ENCODE peak calls at places on chromosomes 5 and 9, in ten cellular contexts. One of them, this sample, is unnamed.

GRCh38 chr5:41346609-41347008 is 133.3 kb upstream of the C6 start:
- DNase-seq in fibroblast of pulmonary artery: peak; percentile 63
- DNase-seq in transverse colon: no peak
- DNase-seq in lung: no peak
- DNase-seq in Calu3: no peak
- DNase-seq in AG04449: no peak
- DNase-seq in GM23338: no peak
- DNase-seq in MM.1S: no peak
- DNase-seq in CD8-positive, alpha-beta T cell: no peak
- DNase-seq in PC-3: peak; percentile 66
- DNase-seq in this sample: no peak

GRCh38 chr5:138065102-138065501 is 18.7 kb upstream of the WNT8A start:
- DNase-seq in fibroblast of pulmonary artery: no peak
- DNase-seq in transverse colon: no peak
- DNase-seq in lung: no peak
- DNase-seq in Calu3: peak; percentile 40
- DNase-seq in AG04449: no peak
- DNase-seq in GM23338: peak; percentile 77
- DNase-seq in MM.1S: no peak
- DNase-seq in CD8-positive, alpha-beta T cell: no peak
- DNase-seq in PC-3: peak; percentile 3
- DNase-seq in this sample: no peak

GRCh38 chr5:176545737-176546509 is 3.2 kb upstream of the CDHR2 start:
- DNase-seq in fibroblast of pulmonary artery: no peak
- DNase-seq in transverse colon: peak; percentile 89
- DNase-seq in lung: no peak
- DNase-seq in Calu3: peak; percentile 70
- DNase-seq in AG04449: no peak
- DNase-seq in GM23338: no peak
- DNase-seq in MM.1S: no peak
- DNase-seq in CD8-positive, alpha-beta T cell: no peak
- DNase-seq in PC-3: peak; percentile 75
- DNase-seq in this sample: no peak

GRCh38 chr5:73419414-73420390 is 28.9 kb downstream of the FOXD1 start:
- DNase-seq in fibroblast of pulmonary artery: peak; percentile 27
- DNase-seq in transverse colon: no peak
- DNase-seq in lung: no peak
- DNase-seq in Calu3: no peak
- DNase-seq in AG04449: no peak
- DNase-seq in GM23338: peak; percentile 70
- DNase-seq in MM.1S: no peak
- DNase-seq in CD8-positive, alpha-beta T cell: no peak
- DNase-seq in PC-3: no peak
- DNase-seq in this sample: no peak

GRCh38 chr9:114282507-114282906 is 40.4 kb upstream of the ORM1 start:
- DNase-seq in fibroblast of pulmonary artery: no peak
- DNase-seq in transverse colon: no peak
- DNase-seq in lung: no peak
- DNase-seq in Calu3: no peak
- DNase-seq in AG04449: no peak
- DNase-seq in GM23338: no peak
- DNase-seq in MM.1S: peak; percentile 45
- DNase-seq in CD8-positive, alpha-beta T cell: no peak
- DNase-seq in PC-3: no peak
- DNase-seq in this sample: no peak

GRCh38 chr9:4301302-4301701 is 1.4 kb upstream of the GLIS3 start:
- DNase-seq in fibroblast of pulmonary artery: peak; percentile 79
- DNase-seq in transverse colon: no peak
- DNase-seq in lung: no peak
- DNase-seq in Calu3: no peak
- DNase-seq in AG04449: peak; percentile 88
- DNase-seq in GM23338: no peak
- DNase-seq in MM.1S: no peak
- DNase-seq in CD8-positive, alpha-beta T cell: no peak
- DNase-seq in PC-3: peak; percentile 49
- DNase-seq in this sample: no peak

GRCh38 chr5:131423056-131423455 is 159.2 kb downstream of the CDC42SE2 start:
- DNase-seq in fibroblast of pulmonary artery: peak; percentile 66
- DNase-seq in transverse colon: no peak
- DNase-seq in lung: no peak
- DNase-seq in Calu3: no peak
- DNase-seq in AG04449: no peak
- DNase-seq in GM23338: peak; percentile 69
- DNase-seq in MM.1S: no peak
- DNase-seq in CD8-positive, alpha-beta T cell: no peak
- DNase-seq in PC-3: peak; percentile 31
- DNase-seq in this sample: no peak

GRCh38 chr5:93151121-93151520 is 429.9 kb downstream of the NR2F1-AS1 start:
- DNase-seq in fibroblast of pulmonary artery: peak; percentile 39
- DNase-seq in transverse colon: no peak
- DNase-seq in lung: no peak
- DNase-seq in Calu3: no peak
- DNase-seq in AG04449: no peak
- DNase-seq in GM23338: no peak
- DNase-seq in MM.1S: no peak
- DNase-seq in CD8-positive, alpha-beta T cell: no peak
- DNase-seq in PC-3: peak; percentile 85
- DNase-seq in this sample: no peak

DNA sequence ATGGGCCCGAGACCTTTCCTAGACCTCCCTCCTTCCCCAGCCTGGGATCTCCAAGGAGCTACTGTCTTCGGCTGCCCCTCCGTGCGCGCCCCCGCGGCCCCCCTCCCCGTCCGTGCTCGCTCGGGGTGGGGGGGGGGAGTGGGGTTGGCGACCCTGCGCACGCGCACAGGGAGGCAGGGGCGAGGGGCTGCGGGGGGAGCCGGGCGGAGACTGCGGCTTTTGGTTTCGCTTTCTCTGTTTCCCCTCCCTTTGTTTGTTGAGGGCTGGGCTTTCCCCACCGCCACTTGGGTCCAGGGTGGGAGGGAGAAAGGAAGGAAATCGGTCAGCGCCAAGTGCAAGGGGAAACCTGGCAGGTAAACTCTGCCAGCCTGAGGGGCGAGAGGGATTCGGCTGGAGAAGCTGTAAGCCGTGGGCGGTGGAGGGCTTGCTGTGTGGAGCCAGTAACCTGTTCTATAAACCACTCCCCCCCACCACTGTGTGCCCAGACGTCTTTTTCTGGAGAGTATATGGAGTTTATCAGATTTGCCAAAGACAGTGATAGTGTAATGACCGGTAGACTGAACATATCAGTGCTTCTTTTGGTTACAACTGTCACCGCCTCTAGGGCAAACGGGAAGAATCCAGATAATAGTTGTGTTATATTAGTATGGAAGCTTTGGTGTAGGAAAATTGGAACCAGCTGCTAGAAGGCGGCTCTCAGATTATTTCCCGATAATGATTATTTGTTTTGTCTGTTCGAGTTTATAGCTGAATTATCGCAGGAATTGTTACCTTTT is 687 bp downstream of the DNAJA1 start:
- DNase-seq in fibroblast of pulmonary artery: peak; percentile 41
- DNase-seq in transverse colon: peak; percentile 73
- DNase-seq in lung: peak; percentile 62
- DNase-seq in Calu3: peak; percentile 61
- DNase-seq in AG04449: no peak
- DNase-seq in GM23338: peak; percentile 86
- DNase-seq in MM.1S: peak; percentile 74
- DNase-seq in CD8-positive, alpha-beta T cell: peak; percentile 76
- DNase-seq in PC-3: peak; percentile 46
- DNase-seq in this sample: peak; percentile 82
- TF ChIP-seq CTCF in fibroblast of pulmonary artery: no peak
- TF ChIP-seq CTCF in transverse colon: no peak
- TF ChIP-seq CTCF in lung: no peak
- TF ChIP-seq CTCF in Calu3: no peak
- TF ChIP-seq CTCF in AG04449: no peak
- TF ChIP-seq CTCF in GM23338: no peak
- TF ChIP-seq CTCF in MM.1S: no peak
- TF ChIP-seq CTCF in CD8-positive, alpha-beta T cell: no peak
- TF ChIP-seq CTCF in PC-3: no peak
- TF ChIP-seq CTCF in this sample: no peak

DNA sequence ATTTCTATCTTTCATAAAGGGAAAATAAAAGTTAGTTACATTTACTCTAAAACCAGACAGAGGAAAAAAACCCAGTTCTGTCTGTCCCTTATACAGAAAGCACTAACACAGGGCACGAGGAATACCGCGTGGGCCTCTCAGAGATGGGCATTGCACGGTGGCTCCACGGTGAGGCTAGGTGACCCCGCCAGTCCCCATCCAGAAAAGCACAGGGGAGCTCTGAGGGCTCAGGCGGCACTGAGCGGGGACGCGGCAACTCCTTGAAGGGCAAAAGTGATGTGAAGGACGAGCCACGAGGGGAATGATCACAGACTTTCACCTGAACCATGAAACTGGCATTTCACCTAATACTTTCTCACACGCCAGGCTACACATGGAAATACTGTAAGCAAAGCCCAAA is 35.7 kb upstream of the FBXW11 start:
- DNase-seq in fibroblast of pulmonary artery: no peak
- DNase-seq in transverse colon: no peak
- DNase-seq in lung: no peak
- DNase-seq in Calu3: no peak
- DNase-seq in AG04449: no peak
- DNase-seq in GM23338: no peak
- DNase-seq in MM.1S: no peak
- DNase-seq in CD8-positive, alpha-beta T cell: no peak
- DNase-seq in PC-3: no peak
- DNase-seq in this sample: no peak
- TF ChIP-seq CTCF in fibroblast of pulmonary artery: no peak
- TF ChIP-seq CTCF in transverse colon: no peak
- TF ChIP-seq CTCF in lung: no peak
- TF ChIP-seq CTCF in Calu3: no peak
- TF ChIP-seq CTCF in AG04449: no peak
- TF ChIP-seq CTCF in GM23338: no peak
- TF ChIP-seq CTCF in MM.1S: no peak
- TF ChIP-seq CTCF in CD8-positive, alpha-beta T cell: no peak
- TF ChIP-seq CTCF in PC-3: no peak
- TF ChIP-seq CTCF in this sample: no peak

GRCh38 chr9:93869863-93870262 is 85.3 kb downstream of the BARX1 start:
- DNase-seq in fibroblast of pulmonary artery: no peak
- DNase-seq in transverse colon: no peak
- DNase-seq in lung: no peak
- DNase-seq in Calu3: no peak
- DNase-seq in AG04449: no peak
- DNase-seq in GM23338: no peak
- DNase-seq in MM.1S: no peak
- DNase-seq in CD8-positive, alpha-beta T cell: no peak
- DNase-seq in PC-3: no peak
- DNase-seq in this sample: no peak

GRCh38 chr9:93865716-93866115 is 89.4 kb downstream of the BARX1 start:
- DNase-seq in fibroblast of pulmonary artery: no peak
- DNase-seq in transverse colon: no peak
- DNase-seq in lung: no peak
- DNase-seq in Calu3: no peak
- DNase-seq in AG04449: no peak
- DNase-seq in GM23338: no peak
- DNase-seq in MM.1S: no peak
- DNase-seq in CD8-positive, alpha-beta T cell: no peak
- DNase-seq in PC-3: no peak
- DNase-seq in this sample: no peak

GRCh38 chr9:93874242-93874641 is 80.9 kb downstream of the BARX1 start:
- DNase-seq in fibroblast of pulmonary artery: no peak
- DNase-seq in transverse colon: no peak
- DNase-seq in lung: no peak
- DNase-seq in Calu3: no peak
- DNase-seq in AG04449: no peak
- DNase-seq in GM23338: no peak
- DNase-seq in MM.1S: no peak
- DNase-seq in CD8-positive, alpha-beta T cell: no peak
- DNase-seq in PC-3: no peak
- DNase-seq in this sample: no peak

GRCh38 chr9:93875330-93875729 is 79.8 kb downstream of the BARX1 start:
- DNase-seq in fibroblast of pulmonary artery: no peak
- DNase-seq in transverse colon: no peak
- DNase-seq in lung: no peak
- DNase-seq in Calu3: no peak
- DNase-seq in AG04449: no peak
- DNase-seq in GM23338: no peak
- DNase-seq in MM.1S: no peak
- DNase-seq in CD8-positive, alpha-beta T cell: no peak
- DNase-seq in PC-3: no peak
- DNase-seq in this sample: no peak

DNA sequence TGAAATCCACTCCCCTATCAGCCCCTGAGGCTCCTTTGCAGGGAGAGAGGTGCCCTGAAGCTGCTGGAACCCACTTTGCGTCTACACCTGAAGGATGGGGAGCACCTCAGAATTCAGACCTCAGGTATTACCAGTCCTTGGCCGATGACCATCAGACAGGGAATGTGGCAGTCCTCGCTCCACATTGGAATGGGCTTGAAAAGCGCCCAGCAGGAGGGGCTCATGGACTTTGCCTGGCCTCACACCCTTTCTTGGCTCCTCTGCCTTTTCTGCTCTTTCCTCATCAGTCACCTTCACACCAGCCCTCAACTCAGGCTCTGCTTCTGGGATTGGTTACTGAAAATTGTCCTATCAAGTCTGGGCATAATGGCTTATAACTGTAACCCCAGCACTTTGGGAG is 83.9 kb downstream of the BARX1 start:
- DNase-seq in fibroblast of pulmonary artery: no peak
- DNase-seq in transverse colon: no peak
- DNase-seq in lung: no peak
- DNase-seq in Calu3: no peak
- DNase-seq in AG04449: no peak
- DNase-seq in GM23338: peak; percentile 21
- DNase-seq in MM.1S: no peak
- DNase-seq in CD8-positive, alpha-beta T cell: no peak
- DNase-seq in PC-3: no peak
- DNase-seq in this sample: no peak
- TF ChIP-seq CTCF in fibroblast of pulmonary artery: no peak
- TF ChIP-seq CTCF in transverse colon: no peak
- TF ChIP-seq CTCF in lung: no peak
- TF ChIP-seq CTCF in Calu3: no peak
- TF ChIP-seq CTCF in AG04449: no peak
- TF ChIP-seq CTCF in GM23338: peak; percentile 57
- TF ChIP-seq CTCF in MM.1S: no peak
- TF ChIP-seq CTCF in CD8-positive, alpha-beta T cell: no peak
- TF ChIP-seq CTCF in PC-3: no peak
- TF ChIP-seq CTCF in this sample: no peak

DNA sequence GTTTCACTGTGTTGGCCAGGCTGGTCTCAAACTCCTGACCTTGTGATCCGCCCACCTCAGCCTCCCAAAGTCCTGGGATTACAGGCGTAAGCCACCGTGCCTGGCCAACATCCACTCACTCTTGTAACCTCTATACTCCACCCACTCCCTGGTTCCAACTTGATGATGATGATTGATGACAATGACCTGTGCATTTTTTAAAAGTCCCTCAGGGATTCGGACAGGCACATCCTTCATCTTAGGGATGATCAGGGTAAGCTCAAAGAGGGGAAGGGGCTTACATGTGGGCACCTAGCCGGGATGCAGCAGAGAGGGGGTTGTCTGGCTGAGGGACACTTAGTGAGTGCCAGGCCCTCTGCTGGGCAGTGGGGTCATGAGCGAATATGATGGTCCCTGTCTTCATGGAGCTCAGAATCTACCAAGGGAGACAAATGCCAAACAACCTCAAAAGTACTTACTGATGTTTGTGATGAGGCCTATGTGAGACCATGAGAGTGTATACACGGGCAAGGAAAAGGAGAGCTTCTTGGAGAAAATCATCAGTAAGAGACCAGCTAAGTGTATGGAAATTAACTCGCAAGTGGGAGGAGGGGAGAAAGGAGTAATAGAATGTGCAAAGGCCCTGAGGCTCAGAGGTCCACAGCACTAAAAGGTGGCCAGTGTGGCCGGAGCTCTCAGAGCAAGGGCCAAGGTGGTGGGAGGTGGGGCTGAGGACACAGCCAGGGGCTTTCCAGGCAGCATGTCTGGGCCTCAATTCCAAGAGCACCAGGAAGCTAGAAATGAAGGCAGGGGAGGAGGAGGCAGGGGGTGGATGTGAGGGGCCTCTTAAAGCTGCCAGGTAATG is 27.4 kb downstream of the LHX2 start:
- DNase-seq in fibroblast of pulmonary artery: no peak
- DNase-seq in transverse colon: no peak
- DNase-seq in lung: no peak
- DNase-seq in Calu3: no peak
- DNase-seq in AG04449: no peak
- DNase-seq in GM23338: no peak
- DNase-seq in MM.1S: no peak
- DNase-seq in CD8-positive, alpha-beta T cell: no peak
- DNase-seq in PC-3: no peak
- DNase-seq in this sample: no peak
- TF ChIP-seq CTCF in fibroblast of pulmonary artery: no peak
- TF ChIP-seq CTCF in transverse colon: no peak
- TF ChIP-seq CTCF in lung: no peak
- TF ChIP-seq CTCF in Calu3: no peak
- TF ChIP-seq CTCF in AG04449: peak; percentile 2
- TF ChIP-seq CTCF in GM23338: peak; percentile 34
- TF ChIP-seq CTCF in MM.1S: peak; percentile 15
- TF ChIP-seq CTCF in CD8-positive, alpha-beta T cell: no peak
- TF ChIP-seq CTCF in PC-3: no peak
- TF ChIP-seq CTCF in this sample: no peak